ENCODE peak calls at places on chromosomes 16 and 17, in six cellular contexts. A is EL; G is stimulated activated CD8-positive, alpha-beta memory T cell treated with anti-CD3 and anti-CD28 coated beads, Interleukin-7, amount 100 ng/mL, for 24 hours; K is adipocyte; S is thoracic aorta; H is NCI-H1930. P is an unnamed sample.

GRCh38 chr17:74190154-74190553 is 13.3 kb upstream of the RPL38 start:
- DNase-seq in S (no peak), G (no peak), K (peak; percentile 48), H (peak; percentile 44), A (peak; percentile 34), P (peak; percentile 58)

GRCh38 chr16:57997176-57997527 is 3.3 kb downstream of the ZNF319 start:
- DNase-seq in K (no peak), S (no peak), G (no peak), H (no peak), A (no peak), P (no peak)

GRCh38 chr17:79568661-79569060 is 42.2 kb downstream of the RBFOX3 start:
- DNase-seq in G (no peak), H (no peak), A (no peak), S (no peak), K (no peak), P (no peak)

GRCh38 chr16:72021043-72021442 is 12.5 kb downstream of the DHODH start:
- DNase-seq in S (no peak), H (no peak), G (no peak), A (no peak), K (no peak), P (no peak)

GRCh38 chr17:78790552-78790951 is 8.5 kb upstream of the CYTH1 start:
- DNase-seq in H (no peak), A (no peak), G (no peak), S (no peak), K (no peak), P (no peak)

GRCh38 chr16:57637424-57637823 is 9.0 kb downstream of the ADGRG1 start:
- DNase-seq in A (no peak), S (no peak), K (peak; percentile 11), H (no peak), G (no peak), P (no peak)

GRCh38 chr16:53752566-53752965 is 48.6 kb downstream of the FTO start:
- DNase-seq in S (no peak), H (no peak), G (no peak), K (no peak), A (no peak), P (peak; percentile 42)

GRCh38 chr17:38730526-38731379 is 612 bp downstream of the CISD3 start:
- DNase-seq in S (peak; percentile 47), G (no peak), H (no peak), K (peak; percentile 69), A (peak; percentile 79), P (peak; percentile 58)

GRCh38 chr16:84868829-84869457 is 49.2 kb downstream of the CRISPLD2 start:
- DNase-seq in S (no peak), A (no peak), K (no peak), H (no peak), G (no peak), P (no peak)

GRCh38 chr17:20189322-20189721 is 180.2 kb downstream of the SPECC1 start:
- DNase-seq in G (no peak), A (peak; percentile 47), H (no peak), S (no peak), K (peak; percentile 38), P (no peak)

GRCh38 chr17:56629450-56630187 is 36.1 kb downstream of the NOG start:
- DNase-seq in A (peak; percentile 53), H (no peak), G (no peak), S (no peak), K (peak; percentile 44), P (peak; percentile 42)

GRCh38 chr16:78689536-78689935 is 590.1 kb downstream of the WWOX start:
- DNase-seq in G (no peak), H (no peak), A (no peak), S (no peak), K (no peak), P (no peak)

GRCh38 chr17:30970757-30971567 is at the start of gene RNF135:
- DNase-seq in S (peak; percentile 64), K (peak; percentile 91), G (peak; percentile 17), H (no peak), A (peak; percentile 93), P (peak; percentile 88)

GRCh38 chr17:74892013-74892841 is 1.2 kb downstream of the FADS6 start:
- DNase-seq in G (no peak), A (no peak), H (no peak), S (no peak), K (no peak), P (no peak)

GRCh38 chr17:29212681-29213121 is 32.5 kb upstream of the MYO18A start:
- DNase-seq in H (no peak), S (no peak), A (peak; percentile 22), G (no peak), K (peak; percentile 41), P (peak; percentile 58)

GRCh38 chr17:8628172-8628571 is 2.4 kb downstream of the MYH10 start:
- DNase-seq in H (no peak), K (peak; percentile 22), S (no peak), G (no peak), A (no peak), P (no peak)

GRCh38 chr17:20012137-20012536 is 3.0 kb downstream of the SPECC1 start:
- DNase-seq in G (no peak), S (no peak), A (no peak), H (no peak), K (no peak), P (no peak)

GRCh38 chr16:85514295-85514600 is 98.9 kb upstream of the GSE1 start:
- DNase-seq in S (peak; percentile 41), G (no peak), K (no peak), A (no peak), H (no peak), P (no peak)

P was measured in AG10803.